ENCODE peak calls at places on chromosomes 12 and 14, in nine cellular contexts. Q is CD4-positive, alpha-beta T cell; R is testis; L is NCI-H1436; B is NCI-H1105; N is SHP77 treated with DMSO at 0.1 percent for 48 hours; I is stimulated activated CD4-positive, alpha-beta T cell treated with anti-CD3 and anti-CD28 coated beads, Interleukin-2, amount 100 ng/mL, for 4 hours; W is HTR-8/SVneo; P is epithelial cell of esophagus. Y is an unnamed sample.

GRCh38 chr12:92242917-92243316 is 97.3 kb upstream of the BTG1 start:
- DNase-seq in I (no peak), W (no peak), P (no peak), B (no peak), N (no peak), R (no peak), Q (no peak), L (no peak), Y (no peak)

GRCh38 chr12:132907216-132907615 is 19.8 kb upstream of the CHFR start:
- DNase-seq in W (no peak), Q (no peak), N (no peak), P (no peak), I (no peak), B (no peak), L (peak), R (no peak), Y (no peak)

GRCh38 chr12:21751517-21751916 is 23.0 kb downstream of the KCNJ8 start:
- DNase-seq in P (no peak), B (peak), W (no peak), Q (no peak), I (no peak), R (no peak), N (no peak), L (no peak), Y (no peak)

GRCh38 chr14:71658261-71658860 is 273.9 kb upstream of the RGS6 start:
- DNase-seq in P (no peak), L (no peak), R (no peak), Q (no peak), W (no peak), N (no peak), B (no peak), I (no peak), Y (no peak)

GRCh38 chr14:52563120-52563519 is 10.5 kb downstream of the GPR137C start:
- DNase-seq in N (no peak), L (no peak), B (no peak), P (peak), W (peak), I (no peak), Q (no peak), R (no peak), Y (peak)

GRCh38 chr12:108833355-108833733 is 24.0 kb downstream of the SSH1 start:
- DNase-seq in W (peak), L (no peak), Q (no peak), R (no peak), N (no peak), P (peak), B (no peak), I (no peak), Y (peak)

GRCh38 chr14:65281991-65282908 is 130.3 kb upstream of the FUT8 start:
- DNase-seq in Q (no peak), B (no peak), R (no peak), I (no peak), N (no peak), P (no peak), L (no peak), W (peak), Y (no peak)

GRCh38 chr12:117855165-117855564 is 113.6 kb downstream of the KSR2 start:
- DNase-seq in I (no peak), Q (no peak), B (no peak), L (no peak), N (no peak), R (no peak), P (no peak), W (no peak), Y (no peak)

GRCh38 chr14:24277606-24278321 is 6.4 kb upstream of the RABGGTA start:
- DNase-seq in R (no peak), P (no peak), Q (no peak), I (no peak), B (no peak), W (no peak), L (no peak), N (no peak), Y (no peak)

GRCh38 chr12:51533799-51534198 is 57.2 kb upstream of the SCN8A start:
- DNase-seq in R (no peak), B (no peak), I (no peak), W (no peak), P (no peak), L (peak), Q (no peak), N (peak), Y (no peak)

GRCh38 chr14:94354638-94355185 is 31.6 kb upstream of the SERPINA6 start:
- DNase-seq in I (no peak), B (no peak), Q (no peak), P (no peak), R (no peak), N (no peak), W (no peak), L (no peak), Y (no peak)

GRCh38 chr12:53844989-53845836 is 93.4 kb upstream of the HOXC13 start:
- DNase-seq in Q (no peak), L (no peak), I (no peak), P (peak), R (no peak), W (peak), N (no peak), B (no peak), Y (peak)

GRCh38 chr12:94714378-94714777 is 64.0 kb upstream of the TMCC3 start:
- DNase-seq in W (no peak), P (peak), L (no peak), I (no peak), N (peak), Q (no peak), R (no peak), B (no peak), Y (peak)

GRCh38 chr14:89855961-89856360 is 98.6 kb downstream of the EFCAB11 start:
- DNase-seq in Q (no peak), P (peak), I (no peak), N (no peak), R (no peak), W (no peak), B (no peak), L (no peak), Y (no peak)

GRCh38 chr14:54599932-54600331 is 33.0 kb downstream of the SAMD4A start:
- DNase-seq in N (no peak), P (peak), L (no peak), Q (no peak), R (no peak), I (no peak), W (no peak), B (no peak), Y (no peak)

GRCh38 chr12:52217223-52217622 is 15.8 kb upstream of the KRT7 start:
- DNase-seq in L (no peak), Q (no peak), B (peak), N (no peak), I (no peak), P (peak), R (no peak), W (no peak), Y (peak)

GRCh38 chr14:52901357-52901980 is 49.4 kb downstream of the FERMT2 start:
- DNase-seq in N (no peak), B (no peak), P (no peak), R (no peak), W (no peak), Q (no peak), I (no peak), L (no peak), Y (no peak)

GRCh38 chr14:55734731-55735130 is 154.7 kb downstream of the KTN1 start:
- DNase-seq in R (no peak), B (no peak), L (no peak), Q (no peak), I (no peak), N (no peak), W (no peak), P (no peak), Y (no peak)

GRCh38 chr14:59018460-59018859 is 170.0 kb upstream of the DAAM1 start:
- DNase-seq in Q (no peak), L (no peak), I (no peak), P (no peak), R (no peak), W (no peak), N (no peak), B (no peak), Y (no peak)

GRCh38 chr12:116159175-116159574 is 118.3 kb downstream of the MED13L start:
- DNase-seq in B (peak), R (peak), N (peak), Q (no peak), P (no peak), I (no peak), L (no peak), W (no peak), Y (no peak)

GRCh38 chr14:63454863-63455622 is 88.1 kb downstream of the PPP2R5E start:
- DNase-seq in R (no peak), P (no peak), B (peak), N (no peak), I (no peak), Q (no peak), L (peak), W (peak), Y (no peak)

GRCh38 chr12:14833336-14833735 is 10.0 kb downstream of the ART4 start:
- DNase-seq in L (no peak), P (no peak), R (no peak), W (no peak), N (no peak), B (no peak), I (no peak), Q (no peak), Y (no peak)

GRCh38 chr14:88326352-88327103 is 3.5 kb upstream of the KCNK10 start:
- DNase-seq in B (no peak), N (no peak), R (no peak), W (no peak), I (no peak), Q (no peak), P (no peak), L (no peak), Y (no peak)

GRCh38 chr14:55721353-55721752 is 141.3 kb downstream of the KTN1 start:
- DNase-seq in P (peak), N (no peak), B (no peak), Q (no peak), R (peak), W (peak), I (no peak), L (no peak), Y (peak)

GRCh38 chr12:105716621-105717020 is 386.1 kb downstream of the C12orf75 start:
- DNase-seq in W (no peak), P (no peak), L (no peak), R (no peak), N (no peak), B (no peak), I (no peak), Q (no peak), Y (no peak)

GRCh38 chr12:54596526-54596946 is 8.1 kb upstream of the PPP1R1A start:
- DNase-seq in W (peak), B (peak), I (peak), Q (peak), N (peak), L (peak), R (peak), P (peak), Y (peak)

GRCh38 chr12:131422744-131423143 is 288.1 kb upstream of the SFSWAP start:
- DNase-seq in W (no peak), I (no peak), R (no peak), P (no peak), B (no peak), N (no peak), Q (no peak), L (no peak), Y (no peak)

GRCh38 chr12:23555808-23556207 is 393.7 kb downstream of the SOX5 start:
- DNase-seq in L (peak), B (no peak), N (peak), Q (no peak), P (no peak), R (no peak), I (no peak), W (no peak), Y (no peak)

GRCh38 chr14:32469388-32470160 is 140.5 kb downstream of the AKAP6 start:
- DNase-seq in B (peak), W (peak), I (no peak), P (peak), L (peak), N (peak), Q (no peak), R (no peak), Y (peak)

GRCh38 chr12:85424581-85425348 is 144.7 kb downstream of the ALX1 start:
- DNase-seq in N (no peak), R (no peak), B (no peak), P (peak), I (no peak), Q (no peak), W (no peak), L (no peak), Y (peak)

GRCh38 chr12:108482717-108483212 is 32.3 kb upstream of the FICD start:
- DNase-seq in R (no peak), N (no peak), P (peak), W (no peak), B (no peak), Q (no peak), L (no peak), I (no peak), Y (peak)

GRCh38 chr14:43141636-43142191 is 1365.4 kb downstream of the FSCB start:
- DNase-seq in L (no peak), R (peak), I (no peak), W (no peak), B (no peak), P (no peak), N (no peak), Q (no peak), Y (no peak)

Y was measured in RWPE1.